ENCODE peak calls at places on chromosome 11, in seven cellular contexts. Z, Y, A, D, T, W and V are unnamed samples.

GRCh38 chr11:74055938-74056337 is 47.1 kb upstream of the UCP3 start:
- DNase-seq in D (no peak), A (no peak), W (peak), T (no peak), Z (no peak), Y (no peak), V (no peak)

GRCh38 chr11:117725048-117725734 is 71.8 kb downstream of the DSCAML1 start:
- DNase-seq in Y (no peak), T (no peak), Z (no peak), A (no peak), W (no peak), D (no peak), V (no peak)

GRCh38 chr11:56093008-56093407 is at the start of gene OR8I2:
- DNase-seq in Z (no peak), Y (no peak), W (no peak), D (no peak), A (no peak), T (no peak), V (no peak)

GRCh38 chr11:47396049-47396320 is 12.4 kb upstream of the SLC39A13 start:
- DNase-seq in A (no peak), T (no peak), Z (no peak), D (no peak), W (peak), Y (no peak), V (no peak)

GRCh38 chr11:129652828-129653227 is 162.8 kb upstream of the TMEM45B start:
- DNase-seq in Y (no peak), W (peak), A (no peak), Z (no peak), T (no peak), D (no peak), V (no peak)

GRCh38 chr11:128835741-128836410 is 31.2 kb downstream of the KCNJ1 start:
- DNase-seq in Z (no peak), Y (no peak), W (no peak), T (no peak), A (no peak), D (no peak), V (no peak)

GRCh38 chr11:13140028-13140870 is 131.1 kb downstream of the RASSF10 start:
- DNase-seq in Z (no peak), D (no peak), T (no peak), A (no peak), Y (no peak), W (no peak), V (no peak)

GRCh38 chr11:131749100-131749499 is 378.7 kb downstream of the NTM start:
- DNase-seq in Z (no peak), W (peak), T (no peak), Y (no peak), D (no peak), A (no peak), V (no peak)

GRCh38 chr11:133956650-133957633 is at the start of gene IGSF9B:
- DNase-seq in T (peak), A (no peak), D (no peak), W (peak), Y (peak), Z (peak), V (peak)

GRCh38 chr11:3195251-3196160 is 23.1 kb downstream of the MRGPRG start:
- DNase-seq in W (peak), T (no peak), D (no peak), Z (no peak), A (no peak), Y (no peak), V (no peak)

GRCh38 chr11:10495464-10495786 is 40.4 kb downstream of the AMPD3 start:
- DNase-seq in W (no peak), D (no peak), T (no peak), Y (peak), Z (no peak), A (no peak), V (no peak)

GRCh38 chr11:79414644-79415317 is 26.0 kb downstream of the TENM4 start:
- DNase-seq in Z (no peak), T (no peak), A (no peak), Y (no peak), D (no peak), W (no peak), V (no peak)

GRCh38 chr11:23012930-23013329 is 152.7 kb upstream of the CCDC179 start:
- DNase-seq in D (no peak), Z (no peak), A (no peak), T (no peak), Y (no peak), W (no peak), V (no peak)

GRCh38 chr11:43573233-43573632 is 107.3 kb upstream of the HSD17B12 start:
- DNase-seq in A (no peak), Z (no peak), T (no peak), Y (no peak), D (no peak), W (no peak), V (no peak)

GRCh38 chr11:36672815-36673450 is 74.9 kb upstream of the RAG2 start:
- DNase-seq in D (no peak), T (peak), W (peak), A (peak), Z (no peak), Y (no peak), V (no peak)

GRCh38 chr11:82978422-82979099 is 77.0 kb downstream of the DDIAS start:
- DNase-seq in Y (no peak), A (no peak), W (peak), D (no peak), Z (no peak), T (no peak), V (no peak)

GRCh38 chr11:31645747-31646146 is 136.2 kb downstream of the ELP4 start:
- DNase-seq in T (no peak), D (no peak), W (peak), A (no peak), Z (no peak), Y (no peak), V (no peak)

DNA sequence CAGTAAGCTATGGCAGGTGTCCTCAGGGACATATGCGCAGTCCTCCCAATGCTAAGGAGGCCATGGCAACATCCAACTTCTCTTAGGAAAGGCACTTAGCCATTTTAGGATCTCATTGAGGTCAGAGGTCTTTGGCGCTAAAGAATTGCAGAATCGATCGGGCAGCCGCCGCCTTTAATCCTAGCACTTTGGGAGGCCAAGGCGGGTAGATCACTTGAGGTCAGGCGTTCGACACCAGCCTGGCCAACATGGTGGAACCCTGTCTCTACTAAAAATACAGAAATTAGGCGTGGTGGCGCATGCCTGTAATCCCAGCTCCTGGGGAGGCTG is 1.2 kb upstream of the CHID1 start:
- DNase-seq in D (no peak), W (no peak), Z (no peak), Y (no peak), T (no peak), A (no peak), V (no peak)
- H3K4me3 ChIP-seq in D (peak), W (peak), Z (no peak), Y (peak), T (no peak), A (no peak), V (no peak)

GRCh38 chr11:111694851-111695250 is 71.3 kb downstream of the PPP2R1B start:
- DNase-seq in T (no peak), A (no peak), Z (no peak), W (no peak), Y (no peak), D (no peak), V (no peak)
- H3K27ac ChIP-seq in T (no peak), A (no peak), Z (peak), W (peak), Y (peak), D (no peak), V (peak)

GRCh38 chr11:64864135-64864472 is 14.3 kb downstream of the EHD1 start:
- DNase-seq in D (no peak), T (no peak), Z (no peak), W (no peak), A (no peak), Y (no peak), V (no peak)
- H3K4me3 ChIP-seq in D (peak), T (peak), Z (no peak), W (peak), A (no peak), Y (peak), V (no peak)

GRCh38 chr11:57566035-57566504 is 1.4 kb downstream of the UBE2L6 start:
- DNase-seq in Y (peak), W (peak), Z (no peak), A (no peak), T (peak), D (no peak), V (no peak)

GRCh38 chr11:57567512-57568329 is at the start of gene UBE2L6:
- DNase-seq in D (peak), W (peak), Z (peak), A (peak), T (peak), Y (no peak), V (peak)

GRCh38 chr11:57567210-57567511 is 311 bp downstream of the UBE2L6 start:
- DNase-seq in Z (no peak), Y (no peak), A (no peak), D (no peak), W (peak), T (peak), V (no peak)

GRCh38 chr11:57568330-57568766 is 876 bp upstream of the UBE2L6 start:
- DNase-seq in D (no peak), Y (peak), W (no peak), T (peak), A (peak), Z (no peak), V (no peak)

DNA sequence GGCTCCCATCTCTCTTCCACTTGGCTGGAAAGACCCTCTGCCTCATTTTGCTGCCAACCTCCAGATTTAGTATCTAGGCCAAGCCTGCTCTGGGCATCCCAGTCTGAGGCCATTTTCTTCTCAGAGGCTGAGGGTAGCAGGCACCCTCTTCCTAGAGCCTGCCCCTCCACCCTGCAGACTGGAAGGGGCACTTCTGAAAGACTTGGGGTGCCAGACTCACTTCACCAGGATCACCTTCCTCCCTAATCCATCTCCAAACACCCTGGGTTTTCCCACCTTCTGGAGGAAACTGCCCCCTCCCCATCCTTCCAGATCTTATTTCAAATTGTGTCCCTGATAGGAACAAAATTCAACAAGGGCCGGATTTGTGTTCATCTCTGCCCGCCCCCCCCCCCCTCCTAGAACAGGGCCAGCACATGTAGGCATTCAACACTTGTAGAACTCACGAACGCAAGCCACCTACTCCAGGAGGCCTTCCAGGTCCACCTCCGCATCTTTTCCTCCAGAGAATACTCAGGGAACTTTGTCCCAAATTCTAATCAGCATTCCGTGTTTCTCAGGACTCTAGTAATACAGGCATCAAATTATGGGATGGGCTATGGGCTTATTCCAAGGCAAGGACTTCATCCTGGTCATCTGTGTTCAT is 785 bp downstream of the UBE2L6 start:
- DNase-seq in A (no peak), Y (no peak), T (no peak), D (no peak), Z (no peak), W (no peak), V (no peak)
- H3K27ac ChIP-seq in A (peak), Y (peak), T (peak), D (peak), Z (peak), W (peak), V (peak)

GRCh38 chr11:95232666-95233065 is 1.7 kb upstream of the SESN3 start:
- DNase-seq in Z (no peak), W (no peak), D (no peak), A (no peak), T (no peak), Y (no peak), V (no peak)
- H3K4me3 ChIP-seq in Z (peak), W (peak), D (peak), A (peak), T (peak), Y (peak), V (peak)